ENCODE peak calls at places on chromosomes 16 and 17, in four cellular contexts. F is type B pancreatic cell, A is AG09319, T is BJ. V is an unnamed sample.

GRCh38 chr17:43545383-43545632 is 832 bp downstream of the ETV4 start:
- DNase-seq in F (no peak), A (no peak), T (no peak), V (no peak)

GRCh38 chr17:17119533-17119932 is 77.3 kb downstream of the MPRIP start:
- DNase-seq in F (no peak), A (no peak), T (no peak), V (peak)

GRCh38 chr17:65514541-65514940 is 46.9 kb downstream of the AXIN2 start:
- DNase-seq in F (no peak), A (no peak), T (no peak), V (no peak)

GRCh38 chr16:1450841-1451240 is 6.5 kb upstream of the CCDC154 start:
- DNase-seq in F (no peak), A (no peak), T (no peak), V (no peak)

GRCh38 chr17:8119575-8120519 is 1.5 kb upstream of the ALOXE3 start:
- DNase-seq in F (peak), A (peak), T (peak), V (peak)

GRCh38 chr17:53626286-53626685 is 196.4 kb upstream of the KIF2B start:
- DNase-seq in F (no peak), A (no peak), T (no peak), V (no peak)

GRCh38 chr16:15776572-15776971 is 80.3 kb downstream of the MYH11 start:
- DNase-seq in F (no peak), A (no peak), T (no peak), V (no peak)

GRCh38 chr17:10743316-10744009 is 13.6 kb upstream of the TMEM220 start:
- DNase-seq in F (no peak), A (peak), T (no peak), V (no peak)

GRCh38 chr16:11238272-11239202 is 17.5 kb downstream of the SOCS1 start:
- DNase-seq in F (no peak), A (no peak), T (no peak), V (no peak)

GRCh38 chr16:27485126-27485525 is 64.6 kb downstream of the GTF3C1 start:
- DNase-seq in F (no peak), A (no peak), T (no peak), V (no peak)

GRCh38 chr16:23081675-23082119 is 67.6 kb downstream of the USP31 start:
- DNase-seq in F (no peak), A (peak), T (peak), V (no peak)

GRCh38 chr17:78375401-78376079 is 2.9 kb upstream of the PGS1 start:
- DNase-seq in F (no peak), A (peak), T (no peak), V (no peak)

GRCh38 chr16:1331712-1332617 is 1.5 kb upstream of the BAIAP3 start:
- DNase-seq in F (no peak), A (peak), T (peak), V (peak)

GRCh38 chr17:21318439-21318838 is 33.9 kb downstream of the MAP2K3 start:
- DNase-seq in F (no peak), A (no peak), T (no peak), V (no peak)

GRCh38 chr17:39239640-39240314 is 14.0 kb upstream of the STAC2 start:
- DNase-seq in F (no peak), A (no peak), T (no peak), V (peak)

GRCh38 chr16:80612461-80613017 is 71.7 kb downstream of the DYNLRB2 start:
- DNase-seq in F (no peak), A (no peak), T (no peak), V (no peak)

GRCh38 chr17:78589885-78590284 is 12.7 kb upstream of the DNAH17 start:
- DNase-seq in F (no peak), A (no peak), T (no peak), V (no peak)

GRCh38 chr17:37088459-37088858 is 139.7 kb downstream of the AATF start:
- DNase-seq in F (no peak), A (no peak), T (no peak), V (no peak)

GRCh38 chr17:4858880-4859260 is 25.7 kb downstream of the MINK1 start:
- DNase-seq in F (no peak), A (no peak), T (no peak), V (no peak)

GRCh38 chr17:79668344-79669250 is 57.7 kb upstream of the RBFOX3 start:
- DNase-seq in F (no peak), A (no peak), T (no peak), V (no peak)

GRCh38 chr16:73385701-73386100 is 337.8 kb upstream of the ZFHX3 start:
- DNase-seq in F (no peak), A (no peak), T (no peak), V (no peak)

GRCh38 chr17:1714980-1715802 is 5.0 kb upstream of the TLCD2 start:
- DNase-seq in F (no peak), A (peak), T (peak), V (peak)

GRCh38 chr16:62194828-62195227 is 158.6 kb upstream of the CDH8 start:
- DNase-seq in F (no peak), A (no peak), T (no peak), V (no peak)

GRCh38 chr17:49775546-49776260 is 11.8 kb upstream of the FAM117A start:
- DNase-seq in F (no peak), A (no peak), T (no peak), V (no peak)

GRCh38 chr17:49783051-49783715 is 5.3 kb upstream of the KAT7 start:
- DNase-seq in F (no peak), A (no peak), T (no peak), V (no peak)

GRCh38 chr17:49776864-49777263 is 11.6 kb upstream of the KAT7 start:
- DNase-seq in F (no peak), A (no peak), T (no peak), V (no peak)

GRCh38 chr17:49777577-49777976 is 10.9 kb upstream of the KAT7 start:
- DNase-seq in F (no peak), A (no peak), T (no peak), V (no peak)

GRCh38 chr17:49779730-49780220 is 8.7 kb upstream of the KAT7 start:
- DNase-seq in F (no peak), A (peak), T (peak), V (peak)
- TF ChIP-seq CTCF in F (peak), A (peak), T (peak), V (peak)

GRCh38 chr17:83015511-83015910 is 63.9 kb upstream of the METRNL start:
- DNase-seq in F (no peak), A (no peak), T (no peak), V (no peak)

GRCh38 chr17:83012873-83013778 is 66.3 kb upstream of the METRNL start:
- DNase-seq in F (no peak), A (peak), T (peak), V (no peak)

GRCh38 chr17:83012161-83012800 is 67.1 kb upstream of the METRNL start:
- DNase-seq in F (no peak), A (no peak), T (no peak), V (no peak)

GRCh38 chr17:83014297-83014696 is 65.1 kb upstream of the METRNL start:
- DNase-seq in F (no peak), A (no peak), T (no peak), V (no peak)

DNA sequence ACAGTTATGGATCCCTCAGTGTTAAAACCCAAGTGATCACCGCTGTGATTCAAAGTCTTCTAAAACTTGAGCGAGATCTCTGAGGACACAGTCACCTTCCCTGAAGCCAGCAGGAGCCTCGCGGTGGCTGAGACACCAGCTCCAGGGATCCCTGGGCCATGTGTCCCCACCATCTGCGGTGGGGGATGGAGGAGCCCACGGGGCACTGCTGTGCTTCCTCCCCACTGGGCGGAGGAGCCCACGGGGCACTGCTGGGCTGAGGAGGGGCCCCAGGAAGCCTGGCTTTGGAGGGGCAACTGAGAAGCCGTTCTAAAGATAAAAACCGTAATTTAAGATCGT is 65.7 kb upstream of the METRNL start:
- DNase-seq in F (no peak), A (no peak), T (no peak), V (no peak)
- TF ChIP-seq CTCF in F (no peak), A (no peak), T (no peak), V (no peak)

GRCh38 chr17:58271532-58271931 is 9.2 kb downstream of the MPO start:
- DNase-seq in F (no peak), A (no peak), T (no peak), V (no peak)

GRCh38 chr17:58269557-58270291 is 11.0 kb downstream of the MPO start:
- DNase-seq in F (peak), A (no peak), T (no peak), V (no peak)

GRCh38 chr17:58272367-58273280 is 8.1 kb downstream of the MPO start:
- DNase-seq in F (no peak), A (no peak), T (no peak), V (peak)

GRCh38 chr17:58268774-58269556 is 11.8 kb downstream of the MPO start:
- DNase-seq in F (peak), A (no peak), T (no peak), V (no peak)

DNA sequence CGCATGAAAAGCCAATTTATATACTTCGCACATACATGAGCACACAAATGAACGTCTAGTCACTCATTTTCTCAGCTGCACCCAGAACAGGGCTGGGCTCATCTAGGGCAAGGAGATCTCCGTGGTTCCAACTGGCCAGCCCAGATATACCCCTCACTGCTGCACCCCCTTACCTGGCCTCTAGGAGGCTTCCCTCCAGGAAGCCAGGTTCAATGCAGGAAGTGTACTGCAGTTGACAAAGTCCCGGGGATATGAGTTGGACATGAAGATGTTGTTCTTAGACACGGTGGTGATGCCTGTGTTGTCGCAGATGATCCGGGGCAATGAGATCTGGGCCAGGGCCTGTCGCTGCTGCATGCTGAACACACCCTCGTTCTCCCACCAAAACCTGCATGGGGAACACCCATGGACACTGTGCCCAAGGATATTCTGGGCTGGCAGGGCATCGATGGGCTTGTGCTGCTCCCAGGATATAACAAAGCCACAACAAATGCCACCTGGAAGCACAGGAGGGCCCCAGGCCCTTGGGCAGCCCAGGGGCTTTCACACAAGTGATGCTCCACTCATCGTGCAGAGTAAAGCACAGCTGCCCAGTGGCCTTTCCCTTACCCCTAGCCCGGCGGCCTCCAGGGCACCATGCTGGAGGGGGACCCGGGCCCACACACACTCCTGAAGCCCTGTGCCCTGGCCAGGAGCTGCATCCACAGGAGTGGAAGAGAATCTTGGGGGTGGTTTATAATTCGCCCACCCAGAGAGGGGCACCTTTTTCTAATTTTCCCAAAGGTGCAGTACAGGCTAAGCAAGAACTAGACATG is 10.1 kb downstream of the MPO start:
- DNase-seq in F (no peak), A (no peak), T (no peak), V (no peak)
- TF ChIP-seq CTCF in F (peak), A (no peak), T (no peak), V (no peak)

GRCh38 chr16:82169861-82170845 is at the start of gene MPHOSPH6:
- DNase-seq in F (peak), A (peak), T (peak), V (peak)
- TF ChIP-seq CTCF in F (peak), A (no peak), T (peak), V (no peak)

V was measured in GM13976.